ENCODE peak calls at places on chromosomes 13 and 19, in five cellular contexts. M is GM23248, B is hepatocyte, K is neural progenitor cell, Q is SK-N-SH. D is an unnamed sample.

GRCh38 chr19:33473644-33474305 is 47.8 kb downstream of the PEPD start:
- DNase-seq in Q (no peak), B (no peak), M (peak; percentile 68), K (no peak), D (no peak)

GRCh38 chr19:48244289-48244688 is 11.4 kb downstream of the CARD8 start:
- DNase-seq in B (no peak), M (no peak), K (no peak), Q (no peak), D (no peak)

GRCh38 chr13:22563272-22563671 is 617.5 kb upstream of the SGCG start:
- DNase-seq in M (no peak), Q (no peak), K (no peak), B (no peak), D (no peak)

GRCh38 chr13:41137951-41138350 is 5.3 kb upstream of the KBTBD6 start:
- DNase-seq in K (no peak), Q (no peak), M (peak; percentile 64), B (no peak), D (no peak)

GRCh38 chr19:8575467-8575997 is 1.7 kb downstream of the MYO1F start:
- DNase-seq in K (no peak), Q (no peak), M (peak; percentile 65), B (no peak), D (peak; percentile 77)

GRCh38 chr13:107421028-107421427 is 794.3 kb downstream of the LIG4 start:
- DNase-seq in K (no peak), Q (no peak), B (no peak), M (peak; percentile 77), D (no peak)

GRCh38 chr19:5113633-5114586 is 145.0 kb downstream of the KDM4B start:
- DNase-seq in K (no peak), B (no peak), Q (no peak), M (no peak), D (no peak)

GRCh38 chr13:113001251-113002140 is 32.5 kb downstream of the MCF2L start:
- DNase-seq in K (peak; percentile 84), B (peak; percentile 83), M (peak; percentile 12), Q (peak; percentile 95), D (peak; percentile 36)

GRCh38 chr19:5086725-5087439 is 118.0 kb downstream of the KDM4B start:
- DNase-seq in Q (peak; percentile 58), M (no peak), B (no peak), K (peak; percentile 69), D (peak; percentile 70)

GRCh38 chr13:103876571-103876970 is 810.4 kb upstream of the SLC10A2 start:
- DNase-seq in K (no peak), B (no peak), M (peak; percentile 76), Q (no peak), D (no peak)

GRCh38 chr19:32543107-32543900 is 37.7 kb upstream of the PDCD5 start:
- DNase-seq in K (no peak), Q (no peak), B (no peak), M (no peak), D (no peak)

GRCh38 chr19:28829762-28830161 is 383.2 kb downstream of the UQCRFS1 start:
- DNase-seq in Q (no peak), K (no peak), M (no peak), B (no peak), D (no peak)

GRCh38 chr13:62933809-62934208 is 1518.2 kb upstream of the PCDH20 start:
- DNase-seq in M (no peak), Q (no peak), K (peak; percentile 10), B (no peak), D (peak; percentile 7)

GRCh38 chr13:111295896-111296295 is 24.5 kb upstream of the TEX29 start:
- DNase-seq in B (no peak), M (no peak), Q (no peak), K (no peak), D (no peak)

GRCh38 chr13:114199961-114200672 is 21.1 kb downstream of the CFAP97D2 start:
- DNase-seq in K (no peak), M (peak; percentile 41), B (no peak), Q (no peak), D (peak; percentile 52)
- TF ChIP-seq EZH2phosphoT487 in K (no peak), M (no peak), B (no peak), Q (no peak), D (no peak)

DNA sequence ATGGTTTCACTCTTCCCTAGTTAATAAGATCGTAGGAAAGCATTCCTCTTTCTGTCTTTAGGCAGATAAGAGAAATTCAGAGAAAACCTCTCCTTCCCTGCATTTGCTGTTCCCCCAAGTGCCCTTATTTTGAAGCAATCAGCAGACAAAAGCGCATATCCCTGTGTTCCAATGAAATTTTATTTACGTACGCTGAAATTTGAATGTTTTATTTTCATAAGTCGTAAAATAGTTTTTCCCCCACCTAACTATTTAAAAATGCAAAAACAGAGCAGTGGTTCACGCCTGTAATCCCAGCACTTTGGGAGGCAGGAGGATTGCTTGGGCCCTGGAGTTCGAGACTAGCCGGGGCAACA is 17.2 kb upstream of the MRI1 start:
- DNase-seq in Q (no peak), K (no peak), M (no peak), B (no peak), D (no peak)
- H3K4me3 ChIP-seq in Q (peak overlapping the region; percentile 69), K (peak overlapping the region; percentile 84), M (peak overlapping the region; percentile 98), B (peak overlapping the region; percentile 8), D (peak overlapping the region; percentile 21)

GRCh38 chr13:19597523-19597922 is 35.9 kb upstream of the MPHOSPH8 start:
- DNase-seq in K (no peak), Q (no peak), B (no peak), M (peak; percentile 79), D (no peak)

GRCh38 chr13:19604306-19604705 is 29.2 kb upstream of the MPHOSPH8 start:
- DNase-seq in M (no peak), K (no peak), B (no peak), Q (no peak), D (no peak)

GRCh38 chr13:19605161-19605955 is 28.1 kb upstream of the MPHOSPH8 start:
- DNase-seq in K (no peak), Q (no peak), B (no peak), M (no peak), D (no peak)

GRCh38 chr13:19606152-19606551 is 27.3 kb upstream of the MPHOSPH8 start:
- DNase-seq in K (no peak), B (no peak), M (peak; percentile 36), Q (no peak), D (no peak)

GRCh38 chr13:19601749-19602725 is 31.4 kb upstream of the MPHOSPH8 start:
- DNase-seq in M (peak; percentile 74), B (peak; percentile 66), Q (peak; percentile 91), K (peak; percentile 77), D (peak; percentile 82)
- TF ChIP-seq EZH2phosphoT487 in M (no peak), B (no peak), Q (no peak), K (peak; percentile 56), D (no peak)

GRCh38 chr19:3178973-3179738 is 587 bp downstream of the S1PR4 start:
- DNase-seq in B (no peak), M (no peak), K (no peak), Q (no peak), D (no peak)
- H3K4me3 ChIP-seq in B (no peak overlapping the region), M (no peak overlapping the region), K (no peak overlapping the region), Q (no peak overlapping the region), D (no peak overlapping the region)

GRCh38 chr19:38868551-38868950 is 9.5 kb downstream of the RINL start:
- DNase-seq in Q (no peak), M (no peak), B (no peak), K (no peak), D (no peak)
- TF ChIP-seq EZH2phosphoT487 in Q (no peak), M (no peak), B (no peak), K (no peak), D (no peak)

GRCh38 chr19:55486043-55486970 is 1.3 kb downstream of the NAT14 start:
- DNase-seq in Q (peak; percentile 80), B (no peak), M (peak; percentile 81), K (no peak), D (no peak)
- H3K4me3 ChIP-seq in Q (peak overlapping the region; percentile 80), B (no peak overlapping the region), M (peak overlapping the region; percentile 80), K (peak overlapping the region; percentile 63), D (peak overlapping the region; percentile 80)

DNA sequence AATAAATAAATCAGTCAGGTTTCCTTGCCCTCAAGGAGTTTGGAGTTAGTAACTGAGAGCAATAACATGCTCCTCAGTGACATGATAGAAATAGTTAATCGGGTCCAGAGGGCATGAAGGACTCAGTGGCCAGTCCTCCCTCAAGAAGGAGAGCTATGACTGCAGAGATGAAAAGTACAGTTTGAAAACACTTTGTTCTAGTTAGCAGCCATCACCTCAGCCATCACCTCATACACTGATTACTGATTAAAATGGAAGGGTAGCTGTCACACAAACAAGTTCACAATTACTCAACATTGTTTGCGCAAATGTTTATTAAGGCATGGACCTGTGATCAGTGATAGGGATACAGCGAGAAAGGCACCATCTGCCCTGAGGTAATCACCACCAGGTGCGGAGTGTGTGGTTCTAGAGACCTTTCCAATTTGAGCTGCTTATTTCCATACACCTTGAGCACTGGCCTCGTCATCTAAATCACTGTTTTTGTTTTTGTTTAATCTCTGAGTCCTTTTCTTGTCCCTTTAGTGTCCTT is 85.3 kb upstream of the RAP2A start:
- DNase-seq in Q (no peak), B (no peak), K (no peak), M (no peak), D (no peak)
- TF ChIP-seq EZH2phosphoT487 in Q (no peak), B (no peak), K (no peak), M (no peak), D (no peak)

DNA sequence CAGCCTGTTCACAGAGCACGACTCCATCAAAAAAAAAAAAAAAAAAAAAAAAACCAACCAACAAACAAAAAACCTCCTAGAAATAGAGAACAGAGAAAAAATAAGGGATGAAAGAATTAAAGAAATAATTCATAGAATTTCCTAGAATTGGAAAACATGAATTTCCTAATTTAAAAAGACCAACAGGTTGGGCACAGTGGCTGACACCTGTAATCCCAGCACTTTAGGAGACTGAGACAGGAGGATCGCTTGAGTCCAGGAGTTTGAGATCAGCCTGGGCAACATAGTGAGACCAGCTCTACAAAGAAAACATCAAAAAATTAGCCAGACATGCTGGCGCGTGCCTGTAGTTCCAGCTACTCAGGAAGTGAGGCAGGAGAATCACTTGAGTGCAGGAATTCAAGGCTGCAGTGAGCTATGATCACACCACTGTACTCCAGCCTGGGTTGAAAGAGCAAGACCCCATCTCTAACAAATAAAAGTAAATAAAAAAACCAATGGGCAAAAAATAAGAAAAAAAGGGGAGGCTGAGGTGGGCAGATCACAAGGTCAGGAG is 6.5 kb downstream of the SPART start:
- DNase-seq in Q (no peak), B (no peak), M (no peak), K (no peak), D (no peak)
- H3K4me3 ChIP-seq in Q (no peak overlapping the region), B (no peak overlapping the region), M (no peak overlapping the region), K (no peak overlapping the region), D (no peak overlapping the region)

DNA sequence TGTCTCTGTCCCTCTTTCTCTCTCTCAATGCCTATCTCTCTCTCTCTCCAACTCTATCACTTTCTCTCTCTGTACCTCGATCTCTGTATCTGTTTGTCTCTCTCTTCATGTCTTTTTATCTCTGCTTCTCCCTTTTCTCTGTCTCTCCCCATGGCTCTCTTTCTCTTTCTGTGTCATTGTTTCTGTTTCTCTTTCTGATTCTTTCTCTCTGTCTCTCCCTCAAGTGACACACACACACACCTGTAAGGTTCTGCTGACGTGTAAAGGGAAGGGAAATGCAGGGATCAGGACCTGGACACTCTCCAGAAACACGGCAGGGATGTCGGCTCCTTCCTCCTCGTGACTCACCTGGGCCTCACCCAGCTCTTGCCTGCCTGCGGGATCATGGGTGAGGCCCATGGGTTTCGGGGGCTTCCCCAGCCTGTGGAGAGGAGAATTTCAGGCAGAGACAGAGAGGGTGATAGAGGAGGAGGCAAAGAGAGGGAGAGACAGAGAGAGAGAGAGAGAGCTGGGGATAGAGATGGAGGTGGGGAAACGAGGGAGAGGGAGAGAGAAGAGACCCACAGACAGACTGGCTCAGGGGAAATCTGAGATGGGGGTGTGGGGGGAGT is 5.4 kb upstream of the PLAUR start:
- DNase-seq in M (peak; percentile 70), K (no peak), B (peak; percentile 86), Q (no peak), D (peak; percentile 32)
- TF ChIP-seq EZH2phosphoT487 in M (no peak), K (no peak), B (no peak), Q (no peak), D (no peak)

D was measured in GM23338.